ENCODE peak calls at places on chromosomes 5 and 9, in seven cellular contexts. I is mucosa of descending colon, K is upper lobe of right lung, H is testis, L is astrocyte, N is pancreas, J is OCI-LY7. D is an unnamed sample. For H3K4me1, the result is how much of the 10 kb centered on the place peaks cover.

GRCh38 chr9:125541840-125542243 is 165.2 kb downstream of the MAPKAP1 start:
- DNase-seq in L (peak), I (no peak), H (no peak), N (no peak), J (no peak), K (no peak), D (no peak)

GRCh38 chr5:178201927-178202235 is 2.5 kb upstream of the HNRNPAB start:
- DNase-seq in H (no peak), L (no peak), N (no peak), K (no peak), J (no peak), I (no peak), D (no peak)

GRCh38 chr5:132322266-132322665 is 28.1 kb downstream of the SLC22A4 start:
- DNase-seq in J (no peak), N (no peak), H (no peak), I (no peak), L (no peak), K (no peak), D (peak)

GRCh38 chr5:133423618-133424282 is 188.6 kb downstream of the FSTL4 start:
- DNase-seq in N (peak), K (peak), J (peak), H (peak), I (no peak), L (peak), D (peak)

GRCh38 chr5:173742432-173742816 is 126.0 kb upstream of the BOD1 start:
- DNase-seq in L (no peak), N (no peak), I (no peak), K (no peak), H (no peak), J (peak), D (no peak)

GRCh38 chr9:133143639-133144141 is 20.0 kb downstream of the GBGT1 start:
- DNase-seq in L (no peak), I (no peak), H (no peak), K (no peak), J (no peak), N (no peak), D (no peak)

GRCh38 chr5:125659316-125660071 is 763.7 kb upstream of the GRAMD2B start:
- DNase-seq in N (no peak), J (no peak), I (no peak), L (peak), H (no peak), K (no peak), D (no peak)

GRCh38 chr5:169788168-169788567 is 151.1 kb downstream of the DOCK2 start:
- DNase-seq in N (no peak), K (no peak), I (no peak), J (no peak), L (peak), H (no peak), D (no peak)

GRCh38 chr5:78519198-78519941 is 129.2 kb downstream of the LHFPL2 start:
- DNase-seq in L (no peak), K (no peak), J (no peak), I (no peak), N (no peak), H (no peak), D (no peak)

GRCh38 chr5:872301-872700 is 20.3 kb downstream of the BRD9 start:
- DNase-seq in N (peak), J (no peak), I (no peak), L (no peak), H (no peak), K (no peak), D (no peak)

GRCh38 chr9:13118294-13118693 is 161.2 kb downstream of the MPDZ start:
- DNase-seq in H (no peak), K (no peak), J (no peak), I (no peak), L (no peak), N (no peak), D (no peak)

GRCh38 chr5:56493751-56494150 is 260.6 kb upstream of the ANKRD55 start:
- DNase-seq in J (no peak), H (no peak), I (no peak), L (no peak), N (no peak), K (no peak), D (no peak)

GRCh38 chr5:176692835-176693476 is 45.7 kb downstream of the TSPAN17 start:
- DNase-seq in H (no peak), N (no peak), I (peak), K (no peak), L (no peak), J (no peak), D (no peak)

GRCh38 chr5:16906255-16906654 is 29.8 kb downstream of the MYO10 start:
- DNase-seq in J (no peak), H (no peak), N (no peak), I (no peak), K (no peak), L (no peak), D (peak)

GRCh38 chr5:129724647-129725046 is 23.2 kb upstream of the MINAR2 start:
- DNase-seq in K (no peak), N (no peak), L (no peak), J (no peak), H (no peak), I (no peak), D (no peak)

GRCh38 chr5:129718766-129719165 is 29.1 kb upstream of the MINAR2 start:
- DNase-seq in J (no peak), I (no peak), H (no peak), N (no peak), K (no peak), L (no peak), D (no peak)

GRCh38 chr5:129724222-129724621 is 23.7 kb upstream of the MINAR2 start:
- DNase-seq in K (no peak), L (no peak), J (no peak), N (no peak), I (no peak), H (no peak), D (no peak)
- TF ChIP-seq CTCF in K (no peak), L (no peak), J (no peak), N (no peak), I (no peak), H (no peak), D (no peak)

GRCh38 chr5:143413964-143414669 is 10.6 kb upstream of the NR3C1 start:
- DNase-seq in H (no peak), L (no peak), N (no peak), I (no peak), J (peak), K (no peak), D (no peak)
- H3K4me3 ChIP-seq in H (no peak), L (no peak), N (no peak), I (no peak), J (peak), K (no peak), D (no peak)

DNA sequence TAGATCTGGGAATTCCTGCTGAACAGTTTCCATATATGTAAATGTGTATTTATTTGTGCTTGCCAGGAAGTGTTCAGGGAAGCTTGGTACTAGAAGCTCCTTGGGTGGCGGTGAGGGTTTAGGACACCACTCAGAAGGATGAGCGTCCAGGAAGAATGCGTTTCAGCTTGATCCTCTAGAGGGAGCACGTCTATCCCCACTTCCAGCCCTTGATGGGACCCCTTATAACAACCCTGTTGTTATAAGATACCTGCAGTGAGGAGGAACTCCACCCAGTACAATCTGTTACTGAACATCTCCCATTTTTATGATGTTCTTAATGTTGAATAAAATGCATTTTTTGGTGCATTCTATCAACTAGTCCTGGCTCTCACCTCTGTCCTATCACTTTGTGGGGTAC is 88.9 kb downstream of the CYFIP2 start:
- DNase-seq in I (no peak), K (no peak), L (no peak), H (no peak), N (no peak), J (peak), D (peak)
- H3K4me1 ChIP-seq in I (under half), K (under half), L (under half), H (under half), N (under half), J (under half), D (under half)

DNA sequence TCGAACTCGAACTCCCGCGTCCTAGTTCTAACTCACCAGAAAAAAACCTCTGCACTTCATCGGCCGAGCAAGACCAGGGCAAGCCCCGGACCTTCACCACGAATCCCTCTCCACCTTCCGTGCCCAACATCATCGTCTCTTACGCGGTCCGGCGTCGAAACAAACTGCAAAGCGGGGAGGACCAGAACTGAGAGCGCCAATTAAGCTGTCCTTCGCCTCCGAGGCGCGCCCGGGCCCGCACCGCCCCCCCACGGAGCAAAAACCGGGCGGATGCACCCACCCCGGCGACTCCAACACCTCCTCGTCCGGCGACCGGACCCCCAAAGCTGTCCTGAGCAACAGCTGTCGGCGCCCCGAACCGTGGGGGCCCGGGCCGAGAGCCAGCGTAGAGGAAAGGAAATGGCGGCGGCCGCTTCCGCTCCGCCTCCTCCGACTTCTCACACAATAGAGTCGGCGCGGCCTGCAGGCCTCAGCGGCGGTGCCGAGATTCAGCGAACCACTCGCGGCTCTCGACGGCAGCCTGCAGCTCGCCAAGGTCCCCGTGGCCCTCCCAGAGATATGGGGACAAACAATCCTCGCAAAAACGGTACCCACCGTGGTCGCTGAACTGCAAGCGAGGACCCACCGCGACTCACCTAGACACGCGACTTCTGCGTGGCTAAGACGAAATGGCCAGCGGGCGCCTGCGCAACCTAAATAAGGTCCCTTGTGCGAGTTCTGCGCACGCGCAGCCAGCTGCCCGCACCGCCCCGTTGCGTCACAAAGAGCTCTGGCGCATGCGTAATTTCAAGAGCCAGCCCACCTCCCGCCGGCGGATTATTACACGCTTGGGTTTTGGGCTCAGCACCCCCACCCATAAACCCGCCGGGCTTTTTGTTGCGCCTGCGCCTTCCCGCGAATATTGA is at the start of gene HNRNPH1:
- DNase-seq in L (peak), J (peak), I (peak), K (peak), H (peak), N (peak), D (peak)
- TF ChIP-seq CTCF in L (no peak), J (no peak), I (no peak), K (no peak), H (peak), N (no peak), D (no peak)

DNA sequence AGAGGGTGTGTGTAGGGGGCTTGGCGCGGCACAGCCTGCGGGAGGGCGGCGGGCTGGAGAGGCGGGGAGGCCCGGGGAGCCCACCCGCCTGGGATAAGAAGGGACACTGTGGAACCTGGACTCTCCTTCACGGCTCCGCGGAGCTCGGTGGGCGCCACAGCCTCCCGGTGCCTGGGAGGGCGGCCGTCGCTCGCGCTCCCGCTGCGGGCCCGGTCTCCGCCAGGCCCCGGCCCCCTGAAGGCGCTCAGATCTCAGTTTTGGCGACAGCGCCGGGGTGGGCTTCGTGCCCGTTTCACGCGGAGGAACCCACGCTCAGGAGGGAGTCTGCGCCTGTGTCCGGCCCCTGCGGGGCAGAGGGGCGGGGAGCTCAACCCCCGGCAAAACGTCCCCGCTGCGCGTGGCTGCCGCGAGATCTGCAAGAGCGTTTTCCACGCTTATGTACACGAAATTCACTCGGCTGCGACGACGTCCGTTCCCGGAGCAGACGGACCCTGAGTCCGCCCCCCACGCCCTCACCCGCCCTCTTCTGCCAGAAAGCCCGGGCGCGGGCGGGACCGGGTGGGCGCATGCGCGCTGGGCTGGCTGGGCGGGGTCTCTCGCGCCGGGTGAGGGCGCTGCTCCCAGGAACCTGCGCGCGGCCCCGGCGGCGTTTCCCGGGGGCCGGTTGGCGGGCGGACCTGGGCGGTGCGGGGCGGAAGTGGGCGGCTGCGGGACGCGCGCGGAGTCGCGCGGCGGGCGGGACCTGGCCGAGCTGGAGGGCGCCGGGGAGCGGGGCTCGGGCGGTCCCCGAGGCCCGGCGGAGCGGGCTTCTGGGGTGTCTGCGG is at the start of gene NELFB:
- DNase-seq in J (peak), N (peak), I (peak), K (peak), H (peak), L (peak), D (peak)
- H3K4me3 ChIP-seq in J (peak), N (peak), I (peak), K (peak), H (peak), L (peak), D (peak)